ENCODE peak calls at places on chromosomes 4 and X, in seven cellular contexts. One of them, this sample, is unnamed.

GRCh38 chrX:24494544-24495113 is 29.5 kb downstream of the PDK3 start:
- DNase-seq in tibial nerve: peak; percentile 19
- DNase-seq in prostate gland: peak; percentile 74
- DNase-seq in uterus: peak; percentile 41
- DNase-seq in Peyer's patch: no peak
- DNase-seq in IMR-90: peak; percentile 80
- DNase-seq in GM12878: no peak
- DNase-seq in this sample: peak; percentile 2

GRCh38 chr4:93710847-93711430 is 117.6 kb upstream of the ATOH1 start:
- DNase-seq in tibial nerve: no peak
- DNase-seq in prostate gland: no peak
- DNase-seq in uterus: no peak
- DNase-seq in Peyer's patch: peak; percentile 65
- DNase-seq in IMR-90: no peak
- DNase-seq in GM12878: no peak
- DNase-seq in this sample: no peak

GRCh38 chr4:7147261-7147660 is 45.1 kb upstream of the SORCS2 start:
- DNase-seq in tibial nerve: no peak
- DNase-seq in prostate gland: no peak
- DNase-seq in uterus: no peak
- DNase-seq in Peyer's patch: no peak
- DNase-seq in IMR-90: no peak
- DNase-seq in GM12878: no peak
- DNase-seq in this sample: no peak

GRCh38 chr4:3013839-3014350 is 50.5 kb downstream of the GRK4 start:
- DNase-seq in tibial nerve: no peak
- DNase-seq in prostate gland: no peak
- DNase-seq in uterus: no peak
- DNase-seq in Peyer's patch: no peak
- DNase-seq in IMR-90: no peak
- DNase-seq in GM12878: peak; percentile 46
- DNase-seq in this sample: peak; percentile 22

GRCh38 chr4:182802621-182803020 is 114.6 kb downstream of the DCTD start:
- DNase-seq in tibial nerve: no peak
- DNase-seq in prostate gland: no peak
- DNase-seq in uterus: no peak
- DNase-seq in Peyer's patch: no peak
- DNase-seq in IMR-90: no peak
- DNase-seq in GM12878: no peak
- DNase-seq in this sample: no peak

GRCh38 chr4:48375651-48376291 is 34.4 kb downstream of the SLAIN2 start:
- DNase-seq in tibial nerve: no peak
- DNase-seq in prostate gland: peak; percentile 49
- DNase-seq in uterus: no peak
- DNase-seq in Peyer's patch: peak; percentile 80
- DNase-seq in IMR-90: peak; percentile 96
- DNase-seq in GM12878: no peak
- DNase-seq in this sample: no peak

GRCh38 chrX:50723006-50723405 is 91.0 kb downstream of the SHROOM4 start:
- DNase-seq in tibial nerve: no peak
- DNase-seq in prostate gland: no peak
- DNase-seq in uterus: no peak
- DNase-seq in Peyer's patch: no peak
- DNase-seq in IMR-90: no peak
- DNase-seq in GM12878: no peak
- DNase-seq in this sample: no peak

GRCh38 chrX:21528076-21528475 is 130.1 kb downstream of the KLHL34 start:
- DNase-seq in tibial nerve: no peak
- DNase-seq in prostate gland: no peak
- DNase-seq in uterus: no peak
- DNase-seq in Peyer's patch: no peak
- DNase-seq in IMR-90: peak; percentile 14
- DNase-seq in GM12878: no peak
- DNase-seq in this sample: no peak

GRCh38 chr4:158964728-158965124 is 138.2 kb upstream of the RAPGEF2 start:
- DNase-seq in tibial nerve: no peak
- DNase-seq in prostate gland: no peak
- DNase-seq in uterus: no peak
- DNase-seq in Peyer's patch: no peak
- DNase-seq in IMR-90: no peak
- DNase-seq in GM12878: no peak
- DNase-seq in this sample: no peak

GRCh38 chr4:94480362-94480951 is 28.7 kb downstream of the PDLIM5 start:
- DNase-seq in tibial nerve: no peak
- DNase-seq in prostate gland: no peak
- DNase-seq in uterus: no peak
- DNase-seq in Peyer's patch: no peak
- DNase-seq in IMR-90: no peak
- DNase-seq in GM12878: no peak
- DNase-seq in this sample: no peak

GRCh38 chr4:76213415-76214268 is at the start of gene SCARB2:
- DNase-seq in tibial nerve: peak; percentile 71
- DNase-seq in prostate gland: peak; percentile 86
- DNase-seq in uterus: peak; percentile 86
- DNase-seq in Peyer's patch: peak; percentile 93
- DNase-seq in IMR-90: peak; percentile 84
- DNase-seq in GM12878: no peak
- DNase-seq in this sample: peak; percentile 85

GRCh38 chr4:147707892-147708672 is 23.8 kb upstream of the ARHGAP10 start:
- DNase-seq in tibial nerve: peak; percentile 85
- DNase-seq in prostate gland: peak; percentile 54
- DNase-seq in uterus: peak; percentile 53
- DNase-seq in Peyer's patch: peak; percentile 84
- DNase-seq in IMR-90: peak; percentile 34
- DNase-seq in GM12878: no peak
- DNase-seq in this sample: peak; percentile 66

GRCh38 chr4:77854431-77855111 is 8.1 kb upstream of the MRPL1 start:
- DNase-seq in tibial nerve: no peak
- DNase-seq in prostate gland: no peak
- DNase-seq in uterus: no peak
- DNase-seq in Peyer's patch: no peak
- DNase-seq in IMR-90: no peak
- DNase-seq in GM12878: no peak
- DNase-seq in this sample: no peak
- TF ChIP-seq POLR2A in tibial nerve: no peak
- TF ChIP-seq POLR2A in prostate gland: no peak
- TF ChIP-seq POLR2A in uterus: no peak
- TF ChIP-seq POLR2A in Peyer's patch: no peak
- TF ChIP-seq POLR2A in IMR-90: no peak
- TF ChIP-seq POLR2A in GM12878: no peak
- TF ChIP-seq POLR2A in this sample: no peak

GRCh38 chrX:102712967-102713677 is 874 bp downstream of the GPRASP2 start:
- DNase-seq in tibial nerve: peak; percentile 60
- DNase-seq in prostate gland: peak; percentile 60
- DNase-seq in uterus: peak; percentile 79
- DNase-seq in Peyer's patch: peak; percentile 59
- DNase-seq in IMR-90: peak; percentile 41
- DNase-seq in GM12878: no peak
- DNase-seq in this sample: peak; percentile 37
- TF ChIP-seq POLR2A in tibial nerve: peak; percentile 15
- TF ChIP-seq POLR2A in prostate gland: no peak
- TF ChIP-seq POLR2A in uterus: no peak
- TF ChIP-seq POLR2A in Peyer's patch: no peak
- TF ChIP-seq POLR2A in IMR-90: no peak
- TF ChIP-seq POLR2A in GM12878: no peak
- TF ChIP-seq POLR2A in this sample: no peak

GRCh38 chr4:70993181-70994068 is at the start of gene DCK:
- DNase-seq in tibial nerve: peak; percentile 75
- DNase-seq in prostate gland: peak; percentile 86
- DNase-seq in uterus: peak; percentile 83
- DNase-seq in Peyer's patch: peak; percentile 96
- DNase-seq in IMR-90: peak; percentile 90
- DNase-seq in GM12878: no peak
- DNase-seq in this sample: peak; percentile 95
- TF ChIP-seq POLR2A in tibial nerve: peak; percentile 77
- TF ChIP-seq POLR2A in prostate gland: peak; percentile 73
- TF ChIP-seq POLR2A in uterus: peak; percentile 83
- TF ChIP-seq POLR2A in Peyer's patch: peak; percentile 81
- TF ChIP-seq POLR2A in IMR-90: peak; percentile 75
- TF ChIP-seq POLR2A in GM12878: peak; percentile 94
- TF ChIP-seq POLR2A in this sample: peak; percentile 92

GRCh38 chr4:96170198-96170597 is 330.3 kb downstream of the PDHA2 start:
- DNase-seq in tibial nerve: no peak
- DNase-seq in prostate gland: no peak
- DNase-seq in uterus: no peak
- DNase-seq in Peyer's patch: no peak
- DNase-seq in IMR-90: no peak
- DNase-seq in GM12878: no peak
- DNase-seq in this sample: no peak
- TF ChIP-seq POLR2A in tibial nerve: no peak
- TF ChIP-seq POLR2A in prostate gland: no peak
- TF ChIP-seq POLR2A in uterus: no peak
- TF ChIP-seq POLR2A in Peyer's patch: no peak
- TF ChIP-seq POLR2A in IMR-90: no peak
- TF ChIP-seq POLR2A in GM12878: no peak
- TF ChIP-seq POLR2A in this sample: no peak

GRCh38 chr4:70839537-70840093 is at the start of gene GRSF1:
- DNase-seq in tibial nerve: peak; percentile 87
- DNase-seq in prostate gland: peak; percentile 92
- DNase-seq in uterus: peak; percentile 93
- DNase-seq in Peyer's patch: peak; percentile 97
- DNase-seq in IMR-90: peak; percentile 91
- DNase-seq in GM12878: peak; percentile 60
- DNase-seq in this sample: peak; percentile 91
- TF ChIP-seq POLR2A in tibial nerve: peak; percentile 23
- TF ChIP-seq POLR2A in prostate gland: peak; percentile 73
- TF ChIP-seq POLR2A in uterus: peak; percentile 64
- TF ChIP-seq POLR2A in Peyer's patch: peak; percentile 71
- TF ChIP-seq POLR2A in IMR-90: peak; percentile 48
- TF ChIP-seq POLR2A in GM12878: peak; percentile 88
- TF ChIP-seq POLR2A in this sample: peak; percentile 74

This sample was measured in erythroblast.